ENCODE peak calls at places on chromosome 7, in nine cellular contexts. Z, K, U, X, E, G, W, R and V are unnamed samples.

GRCh38 chr7:7099584-7100014 is 82.7 kb upstream of the C1GALT1 start:
- DNase-seq in Z (peak), K (peak), U (peak), X (peak), E (no peak), G (peak), W (peak), R (peak), V (peak)

GRCh38 chr7:10973942-10974716 is 457 bp downstream of the PHF14 start:
- DNase-seq in Z (no peak), K (peak), U (peak), X (peak), E (peak), G (peak), W (peak), R (peak), V (peak)

GRCh38 chr7:106111671-106112117 is 418 bp downstream of the SYPL1 start:
- DNase-seq in Z (no peak), K (no peak), U (peak), X (peak), E (peak), G (peak), W (no peak), R (no peak), V (peak)

GRCh38 chr7:98970031-98970615 is 91.8 kb downstream of the TRRAP start:
- DNase-seq in Z (no peak), K (no peak), U (no peak), X (no peak), E (no peak), G (no peak), W (no peak), R (no peak), V (no peak)

GRCh38 chr7:100696123-100696521 is 2.1 kb upstream of the GIGYF1 start:
- DNase-seq in Z (no peak), K (no peak), U (no peak), X (no peak), E (no peak), G (no peak), W (no peak), R (no peak), V (no peak)

GRCh38 chr7:121624922-121625321 is 228.8 kb upstream of the FAM3C start:
- DNase-seq in Z (no peak), K (no peak), U (peak), X (no peak), E (no peak), G (peak), W (no peak), R (no peak), V (no peak)

GRCh38 chr7:98244871-98245270 is 7.2 kb downstream of the TECPR1 start:
- DNase-seq in Z (no peak), K (no peak), U (no peak), X (no peak), E (no peak), G (no peak), W (no peak), R (no peak), V (no peak)

GRCh38 chr7:103996017-103996551 is 6.6 kb upstream of the RELN start:
- DNase-seq in Z (no peak), K (no peak), U (no peak), X (no peak), E (no peak), G (no peak), W (no peak), R (no peak), V (no peak)

GRCh38 chr7:150450491-150450992 is at the start of gene GIMAP8:
- DNase-seq in Z (no peak), K (no peak), U (peak), X (no peak), E (peak), G (no peak), W (no peak), R (peak), V (peak)

GRCh38 chr7:34011017-34011680 is 105.8 kb downstream of the BMPER start:
- DNase-seq in Z (no peak), K (peak), U (no peak), X (peak), E (no peak), G (peak), W (no peak), R (no peak), V (no peak)

GRCh38 chr7:125427676-125428075 is 498.1 kb upstream of the POT1 start:
- DNase-seq in Z (no peak), K (no peak), U (no peak), X (no peak), E (no peak), G (no peak), W (no peak), R (no peak), V (no peak)